ENCODE peak calls at places on chromosomes 12 and 14, in six cellular contexts. T is D341Med, R is GM12865, Q is Right ventricle myocardium superior, S is body of pancreas, M is GM13976. V is an unnamed sample.

GRCh38 chr14:92105073-92105844 is 1.1 kb downstream of the ATXN3 start:
- DNase-seq in T (no peak), R (no peak), Q (no peak), S (no peak), M (no peak), V (no peak)

GRCh38 chr12:56839489-56840442 is 76.6 kb downstream of the HSD17B6 start:
- DNase-seq in T (peak; percentile 60), R (peak; percentile 54), Q (peak; percentile 50), S (no peak), M (peak; percentile 38), V (peak; percentile 53)

GRCh38 chr14:44589180-44589579 is 82.1 kb upstream of the FSCB start:
- DNase-seq in T (no peak), R (no peak), Q (no peak), S (no peak), M (no peak), V (peak; percentile 39)

GRCh38 chr14:23650506-23650905 is 14.3 kb downstream of the DHRS2 start:
- DNase-seq in T (no peak), R (no peak), Q (no peak), S (no peak), M (no peak), V (no peak)

GRCh38 chr12:109250523-109250922 is 58.6 kb downstream of the FOXN4 start:
- DNase-seq in T (no peak), R (no peak), Q (no peak), S (no peak), M (no peak), V (no peak)

GRCh38 chr12:120204171-120204570 is 3.3 kb upstream of the RPLP0 start:
- DNase-seq in T (no peak), R (no peak), Q (no peak), S (no peak), M (no peak), V (no peak)

GRCh38 chr14:89600950-89601826 is 184.2 kb upstream of the FOXN3 start:
- DNase-seq in T (no peak), R (no peak), Q (no peak), S (no peak), M (no peak), V (peak; percentile 16)

GRCh38 chr12:47071241-47071852 is 8.1 kb upstream of the PCED1B start:
- DNase-seq in T (no peak), R (no peak), Q (no peak), S (no peak), M (no peak), V (peak; percentile 44)

GRCh38 chr12:12913626-12914388 is 22.4 kb downstream of the GPRC5A start:
- DNase-seq in T (no peak), R (no peak), Q (no peak), S (no peak), M (no peak), V (no peak)

GRCh38 chr12:124576061-124576650 is 8.7 kb upstream of the NCOR2 start:
- DNase-seq in T (no peak), R (no peak), Q (no peak), S (no peak), M (no peak), V (no peak)

GRCh38 chr12:4026476-4026875 is 153.3 kb upstream of the PARP11 start:
- DNase-seq in T (no peak), R (no peak), Q (no peak), S (no peak), M (no peak), V (no peak)

GRCh38 chr14:79842270-79842669 is 369.0 kb downstream of the DIO2 start:
- DNase-seq in T (no peak), R (no peak), Q (peak; percentile 57), S (peak; percentile 17), M (no peak), V (peak; percentile 25)

GRCh38 chr12:131424270-131424669 is 286.6 kb upstream of the SFSWAP start:
- DNase-seq in T (no peak), R (no peak), Q (no peak), S (no peak), M (no peak), V (no peak)

GRCh38 chr12:10358131-10358530 is 31.7 kb downstream of the KLRK1 start:
- DNase-seq in T (no peak), R (no peak), Q (no peak), S (no peak), M (no peak), V (no peak)

GRCh38 chr12:47947273-47947672 is 16.1 kb upstream of the TMEM106C start:
- DNase-seq in T (no peak), R (no peak), Q (no peak), S (no peak), M (no peak), V (no peak)

GRCh38 chr14:93013368-93013719 is 90.4 kb downstream of the CHGA start:
- DNase-seq in T (peak; percentile 64), R (peak; percentile 19), Q (no peak), S (no peak), M (peak; percentile 71), V (peak; percentile 42)